ENCODE peak calls at places on chromosomes 5 and 9, in nine cellular contexts. L is substantia nigra; R is fibroblast of lung; E is NCI-H1417; C is stimulated activated CD8-positive, alpha-beta memory T cell treated with anti-CD3 and anti-CD28 coated beads, Interleukin-2, amount 100 ng/mL, for 48 hours; Z is NCI-H1092 treated with DMSO at 0.1 percent for 48 hours; B is activated CD8-positive, alpha-beta memory T cell treated with anti-CD3 and anti-CD28 coated beads for 4 hours; T is astrocyte of the spinal cord; G is glutamatergic neuron. I is an unnamed sample.
A peak's percentile ranks its signal among the peaks of the same experiment; 100 is the strongest.

GRCh38 chr5:66720776-66721175 is 124.6 kb downstream of the MAST4 start:
- DNase-seq in T (no peak), G (no peak), L (no peak), C (no peak), E (no peak), B (no peak), Z (peak; percentile 3), R (no peak), I (no peak)

GRCh38 chr5:95327211-95327610 is 42.3 kb upstream of the MCTP1 start:
- DNase-seq in C (no peak), T (peak; percentile 27), G (no peak), B (no peak), L (no peak), E (no peak), Z (no peak), R (peak; percentile 31), I (no peak)

GRCh38 chr9:79061766-79062165 is 510.0 kb upstream of the TLE4 start:
- DNase-seq in R (no peak), Z (no peak), T (no peak), E (no peak), L (no peak), C (no peak), B (no peak), G (no peak), I (no peak)

GRCh38 chr5:173302546-173303155 is 25.6 kb downstream of the STC2 start:
- DNase-seq in R (peak; percentile 87), G (no peak), T (peak; percentile 84), Z (peak; percentile 9), B (no peak), L (no peak), C (no peak), E (no peak), I (no peak)

GRCh38 chr5:137703565-137703964 is 32.3 kb downstream of the KLHL3 start:
- DNase-seq in R (no peak), Z (no peak), L (no peak), T (no peak), B (no peak), G (no peak), C (no peak), E (no peak), I (no peak)

GRCh38 chr5:78527054-78527884 is 121.3 kb downstream of the LHFPL2 start:
- DNase-seq in G (no peak), R (peak; percentile 97), L (no peak), E (no peak), Z (no peak), B (no peak), C (no peak), T (peak; percentile 96), I (peak; percentile 4)

GRCh38 chr9:2824564-2824963 is 19.3 kb downstream of the PUM3 start:
- DNase-seq in C (no peak), T (no peak), L (no peak), B (no peak), Z (no peak), G (peak; percentile 64), E (no peak), R (peak; percentile 2), I (no peak)

GRCh38 chr5:58855851-58856739 is 273.2 kb downstream of the RAB3C start:
- DNase-seq in L (no peak), T (no peak), C (no peak), G (no peak), R (no peak), E (no peak), Z (no peak), B (no peak), I (no peak)

GRCh38 chr9:840343-840742 is 1.2 kb upstream of the DMRT1 start:
- DNase-seq in L (no peak), Z (no peak), E (no peak), T (no peak), R (no peak), B (no peak), C (no peak), G (no peak), I (no peak)

GRCh38 chr5:54659651-54660050 is 142.1 kb downstream of the SNX18 start:
- DNase-seq in E (no peak), R (peak; percentile 54), T (no peak), Z (no peak), G (no peak), C (no peak), B (no peak), L (no peak), I (no peak)

GRCh38 chr5:92775711-92776615 is 805.1 kb downstream of the NR2F1-AS1 start:
- DNase-seq in R (peak; percentile 51), G (no peak), E (no peak), B (no peak), T (peak; percentile 33), L (no peak), C (no peak), Z (no peak), I (no peak)

GRCh38 chr9:111454751-111455150 is 29.4 kb downstream of the ECPAS start:
- DNase-seq in C (no peak), G (no peak), Z (no peak), T (no peak), E (no peak), L (no peak), R (no peak), B (no peak), I (no peak)

GRCh38 chr9:107732781-107733529 is 243.4 kb upstream of the KLF4 start:
- DNase-seq in L (no peak), B (no peak), Z (peak; percentile 7), E (no peak), C (no peak), T (peak; percentile 67), R (peak; percentile 88), G (no peak), I (peak; percentile 31)

GRCh38 chr9:118331622-118332045 is 627.4 kb downstream of the TLR4 start:
- DNase-seq in E (no peak), C (no peak), R (peak; percentile 94), G (no peak), B (no peak), Z (no peak), L (no peak), T (peak; percentile 78), I (no peak)

GRCh38 chr9:70607926-70608325 is 193.5 kb upstream of the KLF9 start:
- DNase-seq in E (no peak), G (no peak), R (no peak), L (no peak), Z (no peak), C (no peak), T (no peak), B (no peak), I (no peak)

GRCh38 chr5:179559280-179560252 is 9.2 kb downstream of the RUFY1 start:
- DNase-seq in C (peak; percentile 75), Z (peak; percentile 90), T (peak; percentile 99), R (peak; percentile 99), L (peak; percentile 95), E (peak; percentile 98), B (peak; percentile 51), G (peak; percentile 95), I (no peak)

GRCh38 chr9:14343948-14344547 is 30.1 kb upstream of the NFIB start:
- DNase-seq in G (no peak), T (no peak), C (no peak), E (no peak), Z (no peak), R (no peak), L (peak; percentile 58), B (no peak), I (peak; percentile 100)

GRCh38 chr9:72333758-72334157 is 31.2 kb downstream of the ZFAND5 start:
- DNase-seq in R (no peak), C (no peak), T (no peak), G (no peak), Z (no peak), L (no peak), B (no peak), E (no peak), I (no peak)

GRCh38 chr9:121675381-121675780 is 23.9 kb downstream of the DAB2IP start:
- DNase-seq in L (no peak), G (no peak), Z (no peak), C (no peak), T (no peak), B (no peak), E (no peak), R (no peak), I (no peak)

GRCh38 chr9:130845901-130846381 is 10.9 kb downstream of the ABL1 start:
- DNase-seq in B (no peak), Z (no peak), C (no peak), E (no peak), R (peak; percentile 91), L (no peak), G (no peak), T (peak; percentile 89), I (no peak)

GRCh38 chr9:117825609-117826347 is 121.6 kb downstream of the TLR4 start:
- DNase-seq in R (no peak), L (no peak), Z (no peak), G (no peak), T (no peak), E (no peak), C (peak; percentile 1), B (no peak), I (no peak)

GRCh38 chr9:82212885-82213284 is 224.3 kb downstream of the SPATA31D1 start:
- DNase-seq in B (no peak), L (no peak), E (no peak), Z (no peak), R (no peak), T (no peak), C (no peak), G (no peak), I (no peak)

GRCh38 chr5:5340206-5340729 is 82.2 kb upstream of the ICE1 start:
- DNase-seq in C (no peak), G (peak; percentile 84), E (no peak), Z (no peak), T (peak; percentile 96), R (peak; percentile 96), B (no peak), L (no peak), I (no peak)

GRCh38 chr9:18665947-18666346 is 192.0 kb downstream of the ADAMTSL1 start:
- DNase-seq in Z (no peak), G (no peak), L (no peak), R (peak; percentile 30), T (peak; percentile 27), C (no peak), B (no peak), E (no peak), I (no peak)

GRCh38 chr5:15463231-15463630 is 36.7 kb upstream of the FBXL7 start:
- DNase-seq in C (no peak), B (no peak), Z (no peak), T (peak; percentile 33), L (no peak), G (no peak), R (peak; percentile 24), E (no peak), I (no peak)

GRCh38 chr5:93006915-93007314 is 574.1 kb downstream of the NR2F1-AS1 start:
- DNase-seq in B (no peak), C (no peak), T (no peak), E (no peak), G (no peak), L (no peak), Z (no peak), R (peak; percentile 26), I (no peak)

I was measured in NCI-H446.